ENCODE peak calls at places on chromosomes 7 and 10, in nine cellular contexts. J is right cardiac atrium; M is A549; U is spleen; T is lower lobe of right lung; Z is CD8-positive, alpha-beta T cell; G is heart right ventricle; Y is DND-41; I is SJSA1. H is an unnamed sample. For H3K4me1, the result is how much of the 10 kb centered on the place peaks cover.

GRCh38 chr10:101031796-101032636 is 982 bp downstream of the SFXN3 start:
- DNase-seq in G (peak), U (peak), I (peak), J (peak), Z (peak), Y (peak), T (peak), M (peak), H (peak)

GRCh38 chr7:15686957-15687644 is 618 bp upstream of the MEOX2 start:
- DNase-seq in T (no peak), M (no peak), Y (no peak), G (peak), J (peak), U (no peak), I (no peak), Z (no peak), H (no peak)

GRCh38 chr7:28961972-28962371 is 3.8 kb upstream of the TRIL start:
- DNase-seq in I (no peak), M (no peak), G (no peak), T (no peak), J (no peak), Z (no peak), Y (no peak), U (no peak), H (no peak)

GRCh38 chr7:91656486-91657237 is 223.8 kb downstream of the MTERF1 start:
- DNase-seq in I (no peak), U (no peak), T (no peak), M (no peak), Y (no peak), G (no peak), J (no peak), Z (no peak), H (no peak)

GRCh38 chr7:99794585-99795502 is 10.9 kb upstream of the CYP3A4 start:
- DNase-seq in M (peak), Y (no peak), U (no peak), T (no peak), G (no peak), Z (no peak), I (no peak), J (no peak), H (no peak)

GRCh38 chr10:71357792-71358265 is 38.8 kb downstream of the SLC29A3 start:
- DNase-seq in Y (no peak), Z (no peak), T (peak), I (no peak), U (no peak), M (no peak), G (no peak), J (no peak), H (no peak)

GRCh38 chr10:123523833-123524232 is 142.3 kb upstream of the GPR26 start:
- DNase-seq in M (no peak), Z (no peak), J (no peak), U (no peak), I (no peak), Y (no peak), T (no peak), G (no peak), H (no peak)

GRCh38 chr7:130893441-130893894 is 159.5 kb upstream of the KLF14 start:
- DNase-seq in J (no peak), T (no peak), Z (no peak), M (no peak), I (no peak), U (no peak), Y (no peak), G (no peak), H (no peak)

GRCh38 chr10:103040424-103040823 is 122.3 kb downstream of the CNNM2 start:
- DNase-seq in Z (no peak), Y (no peak), I (peak), T (no peak), M (no peak), G (no peak), U (no peak), J (no peak), H (no peak)

GRCh38 chr10:104054430-104054829 is 31.2 kb downstream of the COL17A1 start:
- DNase-seq in I (peak), T (no peak), U (no peak), J (no peak), Z (no peak), M (peak), G (no peak), Y (no peak), H (no peak)

GRCh38 chr7:1559626-1560590 is 3.9 kb upstream of the TMEM184A start:
- DNase-seq in J (peak), T (no peak), M (no peak), Y (no peak), G (no peak), U (no peak), Z (no peak), I (no peak), H (no peak)

GRCh38 chr7:34748244-34749039 is 90.4 kb downstream of the NPSR1 start:
- DNase-seq in U (peak), J (peak), T (peak), I (peak), Y (no peak), M (peak), G (peak), Z (no peak), H (peak)

GRCh38 chr10:72567884-72568283 is 58.0 kb downstream of the MICU1 start:
- DNase-seq in U (no peak), Y (no peak), G (no peak), I (no peak), T (no peak), M (peak), J (no peak), Z (no peak), H (no peak)

GRCh38 chr10:89278034-89278535 is 23.8 kb upstream of the IFIT2 start:
- DNase-seq in Z (no peak), Y (no peak), M (peak), J (no peak), U (no peak), G (peak), I (peak), T (no peak), H (no peak)

GRCh38 chr10:59560990-59561389 is 148.7 kb downstream of the SLC16A9 start:
- DNase-seq in U (no peak), M (no peak), J (no peak), Z (no peak), Y (no peak), G (no peak), I (no peak), T (no peak), H (no peak)

GRCh38 chr10:13086051-13086450 is 13.9 kb upstream of the OPTN start:
- DNase-seq in Y (no peak), Z (no peak), M (no peak), G (no peak), T (no peak), U (no peak), J (no peak), I (no peak), H (no peak)

GRCh38 chr10:96645191-96645721 is 58.4 kb upstream of the TM9SF3 start:
- DNase-seq in G (peak), Z (no peak), U (peak), I (no peak), M (no peak), Y (no peak), T (peak), J (peak), H (no peak)

GRCh38 chr10:132418520-132419416 is 21.8 kb downstream of the PWWP2B start:
- DNase-seq in J (peak), I (no peak), G (no peak), U (peak), M (peak), T (peak), Z (no peak), Y (no peak), H (peak)

GRCh38 chr7:112182749-112183148 is 23.4 kb downstream of the DOCK4 start:
- DNase-seq in U (no peak), G (peak), Y (no peak), I (no peak), T (no peak), J (peak), Z (no peak), M (no peak), H (no peak)

GRCh38 chr7:108660465-108660864 is 90.8 kb downstream of the DNAJB9 start:
- DNase-seq in G (no peak), M (peak), T (no peak), U (no peak), J (no peak), I (no peak), Y (no peak), Z (no peak), H (no peak)

GRCh38 chr10:131700032-131700431 is 200.8 kb upstream of the PPP2R2D start:
- DNase-seq in M (no peak), Z (no peak), J (no peak), T (no peak), G (no peak), U (peak), I (peak), Y (no peak), H (peak)

GRCh38 chr7:156347132-156347531 is 293.4 kb upstream of the RNF32 start:
- DNase-seq in Z (no peak), Y (no peak), M (no peak), U (no peak), I (no peak), J (no peak), G (no peak), T (no peak), H (no peak)

GRCh38 chr7:116873619-116874018 is 11.2 kb downstream of the CAPZA2 start:
- DNase-seq in M (no peak), Y (no peak), U (no peak), T (no peak), J (no peak), I (no peak), G (no peak), Z (no peak), H (no peak)
- H3K4me1 ChIP-seq in M (under half), Y (under half), U (half or more), T (half or more), J (under half), I (under half), G (half or more), Z (under half), H (half or more)

GRCh38 chr7:90611115-90611514 is 15.0 kb downstream of the CDK14 start:
- DNase-seq in Y (no peak), M (no peak), T (no peak), J (no peak), U (no peak), Z (no peak), G (no peak), I (no peak), H (no peak)

GRCh38 chr7:90618880-90619279 is 22.8 kb downstream of the CDK14 start:
- DNase-seq in T (no peak), Z (no peak), U (no peak), J (no peak), G (no peak), I (no peak), Y (no peak), M (no peak), H (no peak)

GRCh38 chr7:90607196-90607595 is 11.1 kb downstream of the CDK14 start:
- DNase-seq in I (no peak), T (no peak), G (no peak), Y (no peak), U (no peak), Z (no peak), M (no peak), J (no peak), H (no peak)

GRCh38 chr7:90610105-90610504 is 14.0 kb downstream of the CDK14 start:
- DNase-seq in T (no peak), I (no peak), G (no peak), Z (no peak), U (no peak), J (no peak), M (no peak), Y (no peak), H (no peak)

DNA sequence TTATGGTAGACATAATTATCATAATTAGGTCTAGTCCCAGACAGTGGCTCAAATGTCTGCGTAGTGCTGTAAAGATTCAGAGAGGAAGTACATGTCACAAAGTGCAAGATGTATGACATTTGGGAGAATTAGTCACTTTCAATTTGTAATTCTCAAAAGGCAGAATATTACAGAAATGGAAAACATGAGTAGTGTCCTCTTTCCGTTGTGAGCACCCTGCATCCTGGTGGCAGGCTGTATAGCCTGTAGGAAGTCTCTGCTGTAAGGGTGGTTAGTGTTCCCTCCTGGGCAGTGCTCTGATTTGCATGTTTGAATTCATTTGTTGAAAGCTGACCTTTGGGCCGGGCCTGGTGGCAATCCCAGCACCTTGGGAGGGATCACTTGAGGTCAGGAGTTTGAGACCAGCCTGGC is 17.0 kb downstream of the CDK14 start:
- DNase-seq in J (no peak), Y (no peak), Z (no peak), T (no peak), M (no peak), U (no peak), I (no peak), G (no peak), H (no peak)
- H3K4me1 ChIP-seq in J (under half), Y (under half), Z (under half), T (under half), M (under half), U (under half), I (under half), G (under half), H (under half)

GRCh38 chr7:134856141-134856540 is 76.7 kb downstream of the CALD1 start:
- DNase-seq in Z (no peak), T (no peak), U (no peak), M (no peak), Y (peak), G (no peak), J (no peak), I (no peak), H (no peak)

GRCh38 chr7:134857958-134858357 is 78.5 kb downstream of the CALD1 start:
- DNase-seq in M (no peak), J (no peak), I (no peak), T (no peak), U (no peak), Z (no peak), G (no peak), Y (no peak), H (no peak)

GRCh38 chr7:134856692-134857091 is 77.3 kb downstream of the CALD1 start:
- DNase-seq in Z (no peak), J (no peak), U (no peak), G (no peak), T (no peak), M (no peak), I (no peak), Y (no peak), H (no peak)

GRCh38 chr7:134854816-134855215 is 75.4 kb downstream of the CALD1 start:
- DNase-seq in Z (no peak), Y (no peak), J (no peak), I (peak), G (no peak), T (no peak), U (no peak), M (no peak), H (no peak)

DNA sequence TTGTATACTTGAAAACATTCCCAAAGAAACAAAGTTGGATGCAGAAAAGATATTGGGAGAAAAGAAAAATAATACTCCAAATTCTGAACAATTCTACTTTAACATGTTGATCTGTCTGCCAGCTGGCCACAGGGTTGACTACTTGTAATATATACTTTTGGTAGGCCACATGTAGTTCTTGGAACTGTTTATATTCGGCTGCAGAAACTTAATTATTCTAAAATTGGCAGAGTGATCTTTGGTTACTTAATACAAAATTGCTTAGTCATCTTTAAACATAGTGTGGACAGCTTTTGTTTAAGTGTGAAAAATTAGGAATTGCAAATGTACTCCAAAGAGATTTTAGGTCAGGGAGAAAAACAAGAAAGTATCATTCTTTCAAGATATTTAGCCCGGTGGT is 76.0 kb downstream of the CALD1 start:
- DNase-seq in I (no peak), G (no peak), Z (no peak), J (peak), T (no peak), U (no peak), M (no peak), Y (no peak), H (no peak)
- H3K4me1 ChIP-seq in I (under half), G (under half), Z (under half), J (under half), T (under half), U (under half), M (under half), Y (under half), H (under half)

GRCh38 chr10:1607466-1607865 is 129.9 kb downstream of the ADARB2 start:
- DNase-seq in G (no peak), Z (no peak), T (no peak), M (no peak), U (no peak), I (no peak), Y (no peak), J (no peak), H (no peak)

GRCh38 chr10:1603181-1603580 is 134.1 kb downstream of the ADARB2 start:
- DNase-seq in Z (no peak), J (no peak), M (no peak), T (no peak), I (no peak), G (no peak), U (no peak), Y (no peak), H (no peak)

GRCh38 chr10:1604246-1604645 is 133.1 kb downstream of the ADARB2 start:
- DNase-seq in J (no peak), U (no peak), I (no peak), G (no peak), M (no peak), T (no peak), Z (no peak), Y (no peak), H (no peak)

GRCh38 chr10:1605999-1606940 is 131.1 kb downstream of the ADARB2 start:
- DNase-seq in M (no peak), U (no peak), Y (no peak), Z (no peak), J (no peak), T (no peak), G (no peak), I (no peak), H (no peak)

GRCh38 chr10:1605121-1605520 is 132.2 kb downstream of the ADARB2 start:
- DNase-seq in M (no peak), U (no peak), J (no peak), Z (no peak), I (no peak), G (no peak), Y (no peak), T (no peak), H (no peak)
- H3K4me1 ChIP-seq in M (under half), U (under half), J (under half), Z (under half), I (under half), G (under half), Y (under half), T (under half), H (under half)

DNA sequence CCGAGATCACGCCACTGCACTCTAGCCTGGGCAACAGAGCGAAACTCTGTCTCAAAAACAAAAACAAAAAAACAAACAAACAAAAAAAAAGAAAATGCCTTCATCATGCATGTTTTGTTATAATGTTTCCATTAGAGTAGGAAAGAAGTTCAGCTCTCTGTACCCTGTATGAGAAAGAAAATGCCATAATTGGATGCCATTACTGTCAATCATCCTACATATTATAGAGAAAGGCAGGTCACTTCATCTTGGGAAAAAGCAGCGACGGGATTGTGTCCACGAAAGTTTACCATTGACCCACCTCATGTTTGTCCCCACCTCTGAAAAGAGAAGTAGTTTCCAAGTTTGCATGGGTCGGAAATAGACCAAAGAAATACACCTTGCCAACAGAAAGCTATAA is 33.8 kb downstream of the SEC61G start:
- DNase-seq in U (no peak), I (no peak), T (no peak), Z (no peak), Y (no peak), G (no peak), J (no peak), M (peak), H (no peak)
- H3K4me1 ChIP-seq in U (under half), I (under half), T (under half), Z (under half), Y (under half), G (under half), J (under half), M (under half), H (under half)

DNA sequence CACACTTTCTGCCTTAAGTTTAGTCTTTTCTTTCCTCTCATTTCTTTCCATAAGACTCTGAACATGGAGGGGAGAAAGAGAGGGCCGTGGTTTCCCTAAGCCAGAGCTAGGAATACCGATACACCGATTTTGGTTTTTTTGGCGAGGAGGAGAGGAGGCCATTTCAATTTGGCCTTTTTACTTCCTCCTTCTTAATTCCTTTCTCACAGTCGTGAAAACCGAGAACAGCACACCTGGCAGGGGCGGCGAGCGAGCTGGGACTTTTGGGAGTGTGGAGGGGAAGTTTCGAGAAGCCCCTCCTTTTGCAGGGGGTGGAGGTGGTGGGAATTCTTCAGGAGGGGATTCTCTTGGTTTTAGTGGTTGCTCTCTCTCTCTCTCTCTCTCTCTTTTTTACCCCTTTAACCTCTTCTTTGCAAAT is 6.2 kb downstream of the GATA3 start:
- DNase-seq in T (no peak), M (no peak), Z (no peak), I (no peak), J (no peak), U (no peak), G (no peak), Y (peak), H (no peak)
- H3K4me1 ChIP-seq in T (half or more), M (under half), Z (half or more), I (under half), J (under half), U (half or more), G (half or more), Y (half or more), H (under half)

H was measured in upper lobe of right lung.